ENCODE peak calls at places on chromosomes 1 and 21, in eight cellular contexts. One of them, this sample, is unnamed.
A peak's percentile ranks its signal among the peaks of the same experiment; 100 is the strongest.

GRCh38 chr21:18812308-18812707 is 408.7 kb upstream of the TMPRSS15 start:
- DNase-seq in fibroblast of lung: no peak
- DNase-seq in anterior cingulate cortex: no peak
- DNase-seq in NCI-H1092: no peak
- DNase-seq in WTC11: no peak
- DNase-seq in activated CD8-positive, alpha-beta memory T cell treated with anti-CD3 and anti-CD28 coated beads, Interleukin-2, amount 10 ng/mL, durations not matched to agents 7 days and 5 days: no peak
- DNase-seq in GM23248: no peak
- DNase-seq in activated CD4-positive, alpha-beta T cell treated with anti-CD3 and anti-CD28 coated beads for 4 hours: no peak
- DNase-seq in this sample: no peak

GRCh38 chr1:228753933-228754332 is 18.7 kb downstream of the RHOU start:
- DNase-seq in fibroblast of lung: no peak
- DNase-seq in anterior cingulate cortex: no peak
- DNase-seq in NCI-H1092: no peak
- DNase-seq in WTC11: no peak
- DNase-seq in activated CD8-positive, alpha-beta memory T cell treated with anti-CD3 and anti-CD28 coated beads, Interleukin-2, amount 10 ng/mL, durations not matched to agents 7 days and 5 days: peak; percentile 16
- DNase-seq in GM23248: peak; percentile 20
- DNase-seq in activated CD4-positive, alpha-beta T cell treated with anti-CD3 and anti-CD28 coated beads for 4 hours: no peak
- DNase-seq in this sample: no peak

GRCh38 chr1:57202254-57202653 is 221.6 kb downstream of the DAB1 start:
- DNase-seq in fibroblast of lung: no peak
- DNase-seq in anterior cingulate cortex: no peak
- DNase-seq in NCI-H1092: no peak
- DNase-seq in WTC11: no peak
- DNase-seq in activated CD8-positive, alpha-beta memory T cell treated with anti-CD3 and anti-CD28 coated beads, Interleukin-2, amount 10 ng/mL, durations not matched to agents 7 days and 5 days: no peak
- DNase-seq in GM23248: no peak
- DNase-seq in activated CD4-positive, alpha-beta T cell treated with anti-CD3 and anti-CD28 coated beads for 4 hours: no peak
- DNase-seq in this sample: no peak

GRCh38 chr1:206911064-206911663 is 10.6 kb downstream of the FCMR start:
- DNase-seq in fibroblast of lung: peak; percentile 82
- DNase-seq in anterior cingulate cortex: no peak
- DNase-seq in NCI-H1092: no peak
- DNase-seq in WTC11: no peak
- DNase-seq in activated CD8-positive, alpha-beta memory T cell treated with anti-CD3 and anti-CD28 coated beads, Interleukin-2, amount 10 ng/mL, durations not matched to agents 7 days and 5 days: peak; percentile 54
- DNase-seq in GM23248: peak; percentile 81
- DNase-seq in activated CD4-positive, alpha-beta T cell treated with anti-CD3 and anti-CD28 coated beads for 4 hours: no peak
- DNase-seq in this sample: peak; percentile 55

GRCh38 chr21:25424045-25424444 is 183.2 kb downstream of the MRPL39 start:
- DNase-seq in fibroblast of lung: no peak
- DNase-seq in anterior cingulate cortex: no peak
- DNase-seq in NCI-H1092: no peak
- DNase-seq in WTC11: no peak
- DNase-seq in activated CD8-positive, alpha-beta memory T cell treated with anti-CD3 and anti-CD28 coated beads, Interleukin-2, amount 10 ng/mL, durations not matched to agents 7 days and 5 days: no peak
- DNase-seq in GM23248: no peak
- DNase-seq in activated CD4-positive, alpha-beta T cell treated with anti-CD3 and anti-CD28 coated beads for 4 hours: no peak
- DNase-seq in this sample: no peak

GRCh38 chr1:235843458-235843857 is 23.2 kb downstream of the LYST start:
- DNase-seq in fibroblast of lung: peak; percentile 60
- DNase-seq in anterior cingulate cortex: no peak
- DNase-seq in NCI-H1092: no peak
- DNase-seq in WTC11: no peak
- DNase-seq in activated CD8-positive, alpha-beta memory T cell treated with anti-CD3 and anti-CD28 coated beads, Interleukin-2, amount 10 ng/mL, durations not matched to agents 7 days and 5 days: no peak
- DNase-seq in GM23248: peak; percentile 70
- DNase-seq in activated CD4-positive, alpha-beta T cell treated with anti-CD3 and anti-CD28 coated beads for 4 hours: no peak
- DNase-seq in this sample: no peak

GRCh38 chr1:55478742-55479141 is 263.6 kb upstream of the USP24 start:
- DNase-seq in fibroblast of lung: peak; percentile 65
- DNase-seq in anterior cingulate cortex: no peak
- DNase-seq in NCI-H1092: no peak
- DNase-seq in WTC11: no peak
- DNase-seq in activated CD8-positive, alpha-beta memory T cell treated with anti-CD3 and anti-CD28 coated beads, Interleukin-2, amount 10 ng/mL, durations not matched to agents 7 days and 5 days: no peak
- DNase-seq in GM23248: peak; percentile 38
- DNase-seq in activated CD4-positive, alpha-beta T cell treated with anti-CD3 and anti-CD28 coated beads for 4 hours: no peak
- DNase-seq in this sample: peak; percentile 50

GRCh38 chr1:27858072-27858948 is 14.0 kb upstream of the THEMIS2 start:
- DNase-seq in fibroblast of lung: peak; percentile 88
- DNase-seq in anterior cingulate cortex: peak; percentile 37
- DNase-seq in NCI-H1092: peak; percentile 82
- DNase-seq in WTC11: peak; percentile 93
- DNase-seq in activated CD8-positive, alpha-beta memory T cell treated with anti-CD3 and anti-CD28 coated beads, Interleukin-2, amount 10 ng/mL, durations not matched to agents 7 days and 5 days: peak; percentile 89
- DNase-seq in GM23248: peak; percentile 88
- DNase-seq in activated CD4-positive, alpha-beta T cell treated with anti-CD3 and anti-CD28 coated beads for 4 hours: peak; percentile 73
- DNase-seq in this sample: peak; percentile 82

GRCh38 chr1:41678141-41678878 is 193.8 kb upstream of the EDN2 start:
- DNase-seq in fibroblast of lung: peak; percentile 51
- DNase-seq in anterior cingulate cortex: no peak
- DNase-seq in NCI-H1092: no peak
- DNase-seq in WTC11: no peak
- DNase-seq in activated CD8-positive, alpha-beta memory T cell treated with anti-CD3 and anti-CD28 coated beads, Interleukin-2, amount 10 ng/mL, durations not matched to agents 7 days and 5 days: peak; percentile 69
- DNase-seq in GM23248: peak; percentile 63
- DNase-seq in activated CD4-positive, alpha-beta T cell treated with anti-CD3 and anti-CD28 coated beads for 4 hours: no peak
- DNase-seq in this sample: no peak

GRCh38 chr1:235075121-235075954 is 53.3 kb downstream of the TOMM20 start:
- DNase-seq in fibroblast of lung: peak; percentile 67
- DNase-seq in anterior cingulate cortex: no peak
- DNase-seq in NCI-H1092: peak; percentile 41
- DNase-seq in WTC11: no peak
- DNase-seq in activated CD8-positive, alpha-beta memory T cell treated with anti-CD3 and anti-CD28 coated beads, Interleukin-2, amount 10 ng/mL, durations not matched to agents 7 days and 5 days: peak; percentile 87
- DNase-seq in GM23248: peak; percentile 98
- DNase-seq in activated CD4-positive, alpha-beta T cell treated with anti-CD3 and anti-CD28 coated beads for 4 hours: peak; percentile 81
- DNase-seq in this sample: no peak

GRCh38 chr1:233295775-233296322 is 324 bp upstream of the PCNX2 start:
- DNase-seq in fibroblast of lung: no peak
- DNase-seq in anterior cingulate cortex: no peak
- DNase-seq in NCI-H1092: no peak
- DNase-seq in WTC11: no peak
- DNase-seq in activated CD8-positive, alpha-beta memory T cell treated with anti-CD3 and anti-CD28 coated beads, Interleukin-2, amount 10 ng/mL, durations not matched to agents 7 days and 5 days: no peak
- DNase-seq in GM23248: peak; percentile 84
- DNase-seq in activated CD4-positive, alpha-beta T cell treated with anti-CD3 and anti-CD28 coated beads for 4 hours: no peak
- DNase-seq in this sample: no peak

GRCh38 chr1:218660678-218661053 is 315.5 kb downstream of the TGFB2 start:
- DNase-seq in fibroblast of lung: peak; percentile 76
- DNase-seq in anterior cingulate cortex: no peak
- DNase-seq in NCI-H1092: no peak
- DNase-seq in WTC11: no peak
- DNase-seq in activated CD8-positive, alpha-beta memory T cell treated with anti-CD3 and anti-CD28 coated beads, Interleukin-2, amount 10 ng/mL, durations not matched to agents 7 days and 5 days: no peak
- DNase-seq in GM23248: peak; percentile 84
- DNase-seq in activated CD4-positive, alpha-beta T cell treated with anti-CD3 and anti-CD28 coated beads for 4 hours: no peak
- DNase-seq in this sample: no peak

GRCh38 chr21:28632718-28633408 is 359.8 kb downstream of the LTN1 start:
- DNase-seq in fibroblast of lung: peak; percentile 55
- DNase-seq in anterior cingulate cortex: no peak
- DNase-seq in NCI-H1092: no peak
- DNase-seq in WTC11: no peak
- DNase-seq in activated CD8-positive, alpha-beta memory T cell treated with anti-CD3 and anti-CD28 coated beads, Interleukin-2, amount 10 ng/mL, durations not matched to agents 7 days and 5 days: no peak
- DNase-seq in GM23248: peak; percentile 81
- DNase-seq in activated CD4-positive, alpha-beta T cell treated with anti-CD3 and anti-CD28 coated beads for 4 hours: no peak
- DNase-seq in this sample: no peak

GRCh38 chr1:179183857-179184256 is 45.6 kb downstream of the ABL2 start:
- DNase-seq in fibroblast of lung: no peak
- DNase-seq in anterior cingulate cortex: no peak
- DNase-seq in NCI-H1092: no peak
- DNase-seq in WTC11: no peak
- DNase-seq in activated CD8-positive, alpha-beta memory T cell treated with anti-CD3 and anti-CD28 coated beads, Interleukin-2, amount 10 ng/mL, durations not matched to agents 7 days and 5 days: no peak
- DNase-seq in GM23248: no peak
- DNase-seq in activated CD4-positive, alpha-beta T cell treated with anti-CD3 and anti-CD28 coated beads for 4 hours: no peak
- DNase-seq in this sample: no peak

GRCh38 chr21:20822559-20823133 is 175.6 kb upstream of the NCAM2 start:
- DNase-seq in fibroblast of lung: no peak
- DNase-seq in anterior cingulate cortex: peak; percentile 4
- DNase-seq in NCI-H1092: no peak
- DNase-seq in WTC11: no peak
- DNase-seq in activated CD8-positive, alpha-beta memory T cell treated with anti-CD3 and anti-CD28 coated beads, Interleukin-2, amount 10 ng/mL, durations not matched to agents 7 days and 5 days: no peak
- DNase-seq in GM23248: no peak
- DNase-seq in activated CD4-positive, alpha-beta T cell treated with anti-CD3 and anti-CD28 coated beads for 4 hours: no peak
- DNase-seq in this sample: peak; percentile 21

GRCh38 chr1:94658221-94658620 is 116.7 kb upstream of the F3 start:
- DNase-seq in fibroblast of lung: peak; percentile 28
- DNase-seq in anterior cingulate cortex: no peak
- DNase-seq in NCI-H1092: no peak
- DNase-seq in WTC11: no peak
- DNase-seq in activated CD8-positive, alpha-beta memory T cell treated with anti-CD3 and anti-CD28 coated beads, Interleukin-2, amount 10 ng/mL, durations not matched to agents 7 days and 5 days: no peak
- DNase-seq in GM23248: peak; percentile 83
- DNase-seq in activated CD4-positive, alpha-beta T cell treated with anti-CD3 and anti-CD28 coated beads for 4 hours: no peak
- DNase-seq in this sample: no peak

GRCh38 chr1:61605607-61606321 is 119.2 kb downstream of the TM2D1 start:
- DNase-seq in fibroblast of lung: no peak
- DNase-seq in anterior cingulate cortex: no peak
- DNase-seq in NCI-H1092: no peak
- DNase-seq in WTC11: no peak
- DNase-seq in activated CD8-positive, alpha-beta memory T cell treated with anti-CD3 and anti-CD28 coated beads, Interleukin-2, amount 10 ng/mL, durations not matched to agents 7 days and 5 days: no peak
- DNase-seq in GM23248: peak; percentile 87
- DNase-seq in activated CD4-positive, alpha-beta T cell treated with anti-CD3 and anti-CD28 coated beads for 4 hours: no peak
- DNase-seq in this sample: no peak

GRCh38 chr1:147099192-147099591 is 73.1 kb downstream of the PRKAB2 start:
- DNase-seq in fibroblast of lung: no peak
- DNase-seq in anterior cingulate cortex: no peak
- DNase-seq in NCI-H1092: no peak
- DNase-seq in WTC11: no peak
- DNase-seq in activated CD8-positive, alpha-beta memory T cell treated with anti-CD3 and anti-CD28 coated beads, Interleukin-2, amount 10 ng/mL, durations not matched to agents 7 days and 5 days: no peak
- DNase-seq in GM23248: peak; percentile 43
- DNase-seq in activated CD4-positive, alpha-beta T cell treated with anti-CD3 and anti-CD28 coated beads for 4 hours: no peak
- DNase-seq in this sample: no peak

GRCh38 chr1:42914092-42914625 is 44.5 kb downstream of the SLC2A1 start:
- DNase-seq in fibroblast of lung: no peak
- DNase-seq in anterior cingulate cortex: no peak
- DNase-seq in NCI-H1092: no peak
- DNase-seq in WTC11: no peak
- DNase-seq in activated CD8-positive, alpha-beta memory T cell treated with anti-CD3 and anti-CD28 coated beads, Interleukin-2, amount 10 ng/mL, durations not matched to agents 7 days and 5 days: no peak
- DNase-seq in GM23248: no peak
- DNase-seq in activated CD4-positive, alpha-beta T cell treated with anti-CD3 and anti-CD28 coated beads for 4 hours: no peak
- DNase-seq in this sample: no peak